ENCODE peak calls at places on chromosomes 5 and 9, in nine cellular contexts. One of them, this sample, is unnamed.

GRCh38 chr5:119187776-119188529 is 117.1 kb downstream of the DMXL1 start:
- DNase-seq in OCI-LY7: peak; percentile 22
- DNase-seq in osteoblast: no peak
- DNase-seq in transverse colon: no peak
- DNase-seq in body of pancreas: no peak
- DNase-seq in neural progenitor cell: no peak
- DNase-seq in SK-N-SH: no peak
- DNase-seq in dorsolateral prefrontal cortex: no peak
- DNase-seq in gastrocnemius medialis: no peak
- DNase-seq in this sample: no peak

GRCh38 chr5:84885479-84886258 is 501.0 kb upstream of the EDIL3 start:
- DNase-seq in OCI-LY7: no peak
- DNase-seq in osteoblast: no peak
- DNase-seq in transverse colon: no peak
- DNase-seq in body of pancreas: no peak
- DNase-seq in neural progenitor cell: no peak
- DNase-seq in SK-N-SH: no peak
- DNase-seq in dorsolateral prefrontal cortex: no peak
- DNase-seq in gastrocnemius medialis: no peak
- DNase-seq in this sample: peak; percentile 5

GRCh38 chr5:92163906-92164305 is 780.8 kb upstream of the ARRDC3 start:
- DNase-seq in OCI-LY7: no peak
- DNase-seq in osteoblast: no peak
- DNase-seq in transverse colon: no peak
- DNase-seq in body of pancreas: no peak
- DNase-seq in neural progenitor cell: no peak
- DNase-seq in SK-N-SH: no peak
- DNase-seq in dorsolateral prefrontal cortex: no peak
- DNase-seq in gastrocnemius medialis: no peak
- DNase-seq in this sample: no peak

GRCh38 chr9:136023401-136024225 is 62.4 kb upstream of the UBAC1 start:
- DNase-seq in OCI-LY7: no peak
- DNase-seq in osteoblast: peak; percentile 86
- DNase-seq in transverse colon: no peak
- DNase-seq in body of pancreas: peak; percentile 35
- DNase-seq in neural progenitor cell: no peak
- DNase-seq in SK-N-SH: peak; percentile 41
- DNase-seq in dorsolateral prefrontal cortex: peak; percentile 44
- DNase-seq in gastrocnemius medialis: peak; percentile 34
- DNase-seq in this sample: no peak

GRCh38 chr9:22114956-22115355 is 105.9 kb upstream of the CDKN2B start:
- DNase-seq in OCI-LY7: no peak
- DNase-seq in osteoblast: no peak
- DNase-seq in transverse colon: no peak
- DNase-seq in body of pancreas: no peak
- DNase-seq in neural progenitor cell: no peak
- DNase-seq in SK-N-SH: no peak
- DNase-seq in dorsolateral prefrontal cortex: no peak
- DNase-seq in gastrocnemius medialis: no peak
- DNase-seq in this sample: no peak

GRCh38 chr5:95644351-95645042 is 2.1 kb upstream of the RFESD start:
- DNase-seq in OCI-LY7: peak; percentile 74
- DNase-seq in osteoblast: peak; percentile 83
- DNase-seq in transverse colon: peak; percentile 63
- DNase-seq in body of pancreas: peak; percentile 62
- DNase-seq in neural progenitor cell: peak; percentile 60
- DNase-seq in SK-N-SH: peak; percentile 44
- DNase-seq in dorsolateral prefrontal cortex: peak; percentile 43
- DNase-seq in gastrocnemius medialis: peak; percentile 47
- DNase-seq in this sample: no peak

GRCh38 chr5:134555223-134555790 is 29.8 kb downstream of the JADE2 start:
- DNase-seq in OCI-LY7: no peak
- DNase-seq in osteoblast: peak; percentile 44
- DNase-seq in transverse colon: no peak
- DNase-seq in body of pancreas: no peak
- DNase-seq in neural progenitor cell: no peak
- DNase-seq in SK-N-SH: no peak
- DNase-seq in dorsolateral prefrontal cortex: no peak
- DNase-seq in gastrocnemius medialis: no peak
- DNase-seq in this sample: no peak

GRCh38 chr5:179127136-179128040 is 67.2 kb downstream of the ZNF354C start:
- DNase-seq in OCI-LY7: no peak
- DNase-seq in osteoblast: peak; percentile 72
- DNase-seq in transverse colon: no peak
- DNase-seq in body of pancreas: peak; percentile 4
- DNase-seq in neural progenitor cell: no peak
- DNase-seq in SK-N-SH: no peak
- DNase-seq in dorsolateral prefrontal cortex: peak; percentile 15
- DNase-seq in gastrocnemius medialis: no peak
- DNase-seq in this sample: no peak

GRCh38 chr5:89513299-89514044 is 630.5 kb upstream of the MEF2C start:
- DNase-seq in OCI-LY7: no peak
- DNase-seq in osteoblast: no peak
- DNase-seq in transverse colon: no peak
- DNase-seq in body of pancreas: no peak
- DNase-seq in neural progenitor cell: no peak
- DNase-seq in SK-N-SH: no peak
- DNase-seq in dorsolateral prefrontal cortex: no peak
- DNase-seq in gastrocnemius medialis: no peak
- DNase-seq in this sample: no peak

GRCh38 chr5:93423333-93423714 is 157.7 kb downstream of the NR2F1-AS1 start:
- DNase-seq in OCI-LY7: no peak
- DNase-seq in osteoblast: no peak
- DNase-seq in transverse colon: no peak
- DNase-seq in body of pancreas: no peak
- DNase-seq in neural progenitor cell: no peak
- DNase-seq in SK-N-SH: no peak
- DNase-seq in dorsolateral prefrontal cortex: no peak
- DNase-seq in gastrocnemius medialis: no peak
- DNase-seq in this sample: no peak

GRCh38 chr5:1119312-1119831 is 7.5 kb upstream of the SLC12A7 start:
- DNase-seq in OCI-LY7: no peak
- DNase-seq in osteoblast: no peak
- DNase-seq in transverse colon: peak; percentile 74
- DNase-seq in body of pancreas: no peak
- DNase-seq in neural progenitor cell: no peak
- DNase-seq in SK-N-SH: no peak
- DNase-seq in dorsolateral prefrontal cortex: no peak
- DNase-seq in gastrocnemius medialis: no peak
- DNase-seq in this sample: no peak

GRCh38 chr5:78930742-78931141 is 54.4 kb downstream of the ARSB start:
- DNase-seq in OCI-LY7: no peak
- DNase-seq in osteoblast: peak; percentile 32
- DNase-seq in transverse colon: no peak
- DNase-seq in body of pancreas: no peak
- DNase-seq in neural progenitor cell: peak; percentile 58
- DNase-seq in SK-N-SH: no peak
- DNase-seq in dorsolateral prefrontal cortex: no peak
- DNase-seq in gastrocnemius medialis: no peak
- DNase-seq in this sample: no peak

GRCh38 chr9:122377241-122378164 is 6.7 kb downstream of the PTGS1 start:
- DNase-seq in OCI-LY7: no peak
- DNase-seq in osteoblast: peak; percentile 84
- DNase-seq in transverse colon: no peak
- DNase-seq in body of pancreas: no peak
- DNase-seq in neural progenitor cell: no peak
- DNase-seq in SK-N-SH: no peak
- DNase-seq in dorsolateral prefrontal cortex: no peak
- DNase-seq in gastrocnemius medialis: no peak
- DNase-seq in this sample: no peak

GRCh38 chr5:92207156-92207555 is 824.0 kb upstream of the ARRDC3 start:
- DNase-seq in OCI-LY7: no peak
- DNase-seq in osteoblast: no peak
- DNase-seq in transverse colon: no peak
- DNase-seq in body of pancreas: no peak
- DNase-seq in neural progenitor cell: peak; percentile 4
- DNase-seq in SK-N-SH: no peak
- DNase-seq in dorsolateral prefrontal cortex: no peak
- DNase-seq in gastrocnemius medialis: no peak
- DNase-seq in this sample: no peak

GRCh38 chr5:93598141-93598996 is 15.3 kb downstream of the NR2F1 start:
- DNase-seq in OCI-LY7: no peak
- DNase-seq in osteoblast: no peak
- DNase-seq in transverse colon: no peak
- DNase-seq in body of pancreas: no peak
- DNase-seq in neural progenitor cell: peak; percentile 32
- DNase-seq in SK-N-SH: peak; percentile 22
- DNase-seq in dorsolateral prefrontal cortex: no peak
- DNase-seq in gastrocnemius medialis: no peak
- DNase-seq in this sample: no peak

GRCh38 chr9:135520916-135521607 is at the start of gene LCN1:
- DNase-seq in OCI-LY7: no peak
- DNase-seq in osteoblast: peak; percentile 17
- DNase-seq in transverse colon: no peak
- DNase-seq in body of pancreas: peak; percentile 7
- DNase-seq in neural progenitor cell: no peak
- DNase-seq in SK-N-SH: no peak
- DNase-seq in dorsolateral prefrontal cortex: peak; percentile 24
- DNase-seq in gastrocnemius medialis: no peak
- DNase-seq in this sample: no peak

GRCh38 chr5:181076920-181077319 is 36.9 kb downstream of the BTNL9 start:
- DNase-seq in OCI-LY7: no peak
- DNase-seq in osteoblast: no peak
- DNase-seq in transverse colon: no peak
- DNase-seq in body of pancreas: no peak
- DNase-seq in neural progenitor cell: no peak
- DNase-seq in SK-N-SH: no peak
- DNase-seq in dorsolateral prefrontal cortex: no peak
- DNase-seq in gastrocnemius medialis: no peak
- DNase-seq in this sample: no peak

GRCh38 chr5:55410840-55411239 is 103.1 kb downstream of the MTREX start:
- DNase-seq in OCI-LY7: no peak
- DNase-seq in osteoblast: no peak
- DNase-seq in transverse colon: no peak
- DNase-seq in body of pancreas: no peak
- DNase-seq in neural progenitor cell: no peak
- DNase-seq in SK-N-SH: no peak
- DNase-seq in dorsolateral prefrontal cortex: no peak
- DNase-seq in gastrocnemius medialis: no peak
- DNase-seq in this sample: no peak

DNA sequence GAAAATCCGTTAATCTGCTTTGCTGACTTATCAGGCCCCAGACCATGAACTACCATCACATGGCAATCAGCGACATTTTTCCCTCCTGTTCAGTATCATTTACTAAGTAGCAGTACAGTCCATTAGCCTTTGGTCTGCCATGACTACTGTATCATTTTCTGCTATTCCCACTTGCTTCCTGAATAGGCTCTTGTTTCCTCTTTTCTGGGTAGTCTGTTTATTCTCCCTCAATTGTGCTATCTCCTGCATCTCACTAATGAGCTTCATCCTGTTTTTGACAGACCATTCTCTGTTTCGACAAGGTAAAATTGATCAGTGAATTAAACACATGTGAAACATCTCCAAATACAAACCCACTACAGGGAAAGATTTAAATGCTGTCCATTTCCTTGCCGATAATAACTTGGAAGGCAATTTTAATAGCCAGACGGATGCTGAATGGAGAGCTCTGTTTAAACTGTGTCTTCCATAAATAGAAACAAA is 263.5 kb upstream of the ANKRD55 start:
- DNase-seq in OCI-LY7: no peak
- DNase-seq in osteoblast: no peak
- DNase-seq in transverse colon: no peak
- DNase-seq in body of pancreas: no peak
- DNase-seq in neural progenitor cell: no peak
- DNase-seq in SK-N-SH: peak; percentile 80
- DNase-seq in dorsolateral prefrontal cortex: no peak
- DNase-seq in gastrocnemius medialis: no peak
- DNase-seq in this sample: no peak
- H3K27ac ChIP-seq in OCI-LY7: no peak overlapping the region
- H3K27ac ChIP-seq in osteoblast: no peak overlapping the region
- H3K27ac ChIP-seq in transverse colon: no peak overlapping the region
- H3K27ac ChIP-seq in body of pancreas: no peak overlapping the region
- H3K27ac ChIP-seq in neural progenitor cell: no peak overlapping the region
- H3K27ac ChIP-seq in SK-N-SH: peak overlapping the region; percentile 96
- H3K27ac ChIP-seq in dorsolateral prefrontal cortex: no peak overlapping the region
- H3K27ac ChIP-seq in gastrocnemius medialis: no peak overlapping the region
- H3K27ac ChIP-seq in this sample: no peak overlapping the region

DNA sequence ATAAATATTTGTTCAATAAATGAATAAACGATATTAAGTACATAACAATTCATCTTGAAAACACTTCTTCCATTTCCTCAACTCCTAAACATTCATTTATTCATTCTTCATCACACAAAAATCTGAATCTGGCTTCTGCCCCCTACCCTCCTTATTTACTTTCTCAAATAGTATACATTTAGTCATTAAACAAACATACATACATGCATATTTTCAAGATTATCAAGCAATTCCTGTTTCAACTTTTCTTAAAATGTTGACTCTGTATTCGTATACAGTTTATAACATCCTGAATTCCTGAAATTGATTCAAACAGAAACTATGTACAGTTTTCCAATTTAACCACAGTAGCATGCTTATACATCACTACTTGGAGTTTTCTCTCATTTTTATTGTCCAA is 129.0 kb downstream of the MUSK start:
- DNase-seq in OCI-LY7: no peak
- DNase-seq in osteoblast: no peak
- DNase-seq in transverse colon: no peak
- DNase-seq in body of pancreas: no peak
- DNase-seq in neural progenitor cell: no peak
- DNase-seq in SK-N-SH: no peak
- DNase-seq in dorsolateral prefrontal cortex: no peak
- DNase-seq in gastrocnemius medialis: no peak
- DNase-seq in this sample: no peak
- H3K27ac ChIP-seq in OCI-LY7: no peak overlapping the region
- H3K27ac ChIP-seq in osteoblast: peak overlapping the region; percentile 80
- H3K27ac ChIP-seq in transverse colon: no peak overlapping the region
- H3K27ac ChIP-seq in body of pancreas: no peak overlapping the region
- H3K27ac ChIP-seq in neural progenitor cell: no peak overlapping the region
- H3K27ac ChIP-seq in SK-N-SH: no peak overlapping the region
- H3K27ac ChIP-seq in dorsolateral prefrontal cortex: no peak overlapping the region
- H3K27ac ChIP-seq in gastrocnemius medialis: no peak overlapping the region
- H3K27ac ChIP-seq in this sample: peak overlapping the region; percentile 85

DNA sequence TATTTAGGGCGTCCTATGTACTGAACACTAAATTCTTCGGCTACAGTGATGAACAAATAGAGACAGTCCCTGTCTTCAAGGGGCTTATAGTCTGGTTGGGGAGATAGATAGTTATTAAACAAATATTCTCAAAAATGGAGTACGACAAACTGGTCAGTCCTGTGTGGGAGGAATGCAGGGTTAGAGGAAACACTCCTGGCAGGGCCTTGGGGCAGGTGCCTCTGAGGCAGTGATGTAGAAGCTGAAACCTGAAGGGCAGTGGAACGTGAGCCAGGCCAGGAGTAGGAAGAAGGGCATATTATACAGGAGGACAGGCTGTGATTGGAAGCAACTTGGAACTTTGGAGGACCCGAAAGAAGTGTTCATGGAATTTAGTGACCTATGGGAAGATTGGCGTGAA is 133.4 kb downstream of the AOPEP start:
- DNase-seq in OCI-LY7: no peak
- DNase-seq in osteoblast: no peak
- DNase-seq in transverse colon: no peak
- DNase-seq in body of pancreas: no peak
- DNase-seq in neural progenitor cell: no peak
- DNase-seq in SK-N-SH: no peak
- DNase-seq in dorsolateral prefrontal cortex: no peak
- DNase-seq in gastrocnemius medialis: no peak
- DNase-seq in this sample: no peak
- H3K27ac ChIP-seq in OCI-LY7: no peak overlapping the region
- H3K27ac ChIP-seq in osteoblast: peak overlapping the region; percentile 94
- H3K27ac ChIP-seq in transverse colon: no peak overlapping the region
- H3K27ac ChIP-seq in body of pancreas: no peak overlapping the region
- H3K27ac ChIP-seq in neural progenitor cell: no peak overlapping the region
- H3K27ac ChIP-seq in SK-N-SH: no peak overlapping the region
- H3K27ac ChIP-seq in dorsolateral prefrontal cortex: no peak overlapping the region
- H3K27ac ChIP-seq in gastrocnemius medialis: no peak overlapping the region
- H3K27ac ChIP-seq in this sample: no peak overlapping the region

GRCh38 chr9:131296906-131297500 is 7.5 kb downstream of the PLPP7 start:
- DNase-seq in OCI-LY7: no peak
- DNase-seq in osteoblast: peak; percentile 52
- DNase-seq in transverse colon: no peak
- DNase-seq in body of pancreas: no peak
- DNase-seq in neural progenitor cell: no peak
- DNase-seq in SK-N-SH: no peak
- DNase-seq in dorsolateral prefrontal cortex: no peak
- DNase-seq in gastrocnemius medialis: no peak
- DNase-seq in this sample: no peak
- H3K27ac ChIP-seq in OCI-LY7: no peak overlapping the region
- H3K27ac ChIP-seq in osteoblast: no peak overlapping the region
- H3K27ac ChIP-seq in transverse colon: no peak overlapping the region
- H3K27ac ChIP-seq in body of pancreas: no peak overlapping the region
- H3K27ac ChIP-seq in neural progenitor cell: no peak overlapping the region
- H3K27ac ChIP-seq in SK-N-SH: no peak overlapping the region
- H3K27ac ChIP-seq in dorsolateral prefrontal cortex: no peak overlapping the region
- H3K27ac ChIP-seq in gastrocnemius medialis: peak overlapping the region; percentile 98
- H3K27ac ChIP-seq in this sample: no peak overlapping the region